ENCODE peak calls at places on chromosomes 4 and X, in four cellular contexts. One of them, this sample, is unnamed.

GRCh38 chr4:62328526-62328925 is 1128.4 kb downstream of the ADGRL3 start:
- DNase-seq in astrocyte: no peak
- DNase-seq in fibroblast of lung: no peak
- DNase-seq in PC-3: peak; percentile 53
- DNase-seq in this sample: no peak

GRCh38 chr4:102642571-102643298 is 118.0 kb downstream of the MANBA start:
- DNase-seq in fibroblast of lung: peak; percentile 19
- DNase-seq in astrocyte: peak; percentile 63
- DNase-seq in PC-3: no peak
- DNase-seq in this sample: peak; percentile 70

GRCh38 chr4:9970399-9971011 is 50.8 kb downstream of the SLC2A9 start:
- DNase-seq in fibroblast of lung: no peak
- DNase-seq in PC-3: no peak
- DNase-seq in astrocyte: no peak
- DNase-seq in this sample: no peak

GRCh38 chr4:11497972-11498371 is 69.3 kb upstream of the HS3ST1 start:
- DNase-seq in fibroblast of lung: no peak
- DNase-seq in astrocyte: no peak
- DNase-seq in PC-3: peak; percentile 85
- DNase-seq in this sample: no peak

GRCh38 chr4:155371432-155372043 is 5.2 kb downstream of the MAP9 start:
- DNase-seq in fibroblast of lung: peak; percentile 53
- DNase-seq in astrocyte: peak; percentile 5
- DNase-seq in PC-3: peak; percentile 61
- DNase-seq in this sample: peak; percentile 43

GRCh38 chrX:69424161-69424560 is 80.0 kb upstream of the NALF2 start:
- DNase-seq in PC-3: peak; percentile 22
- DNase-seq in fibroblast of lung: peak; percentile 11
- DNase-seq in astrocyte: no peak
- DNase-seq in this sample: peak; percentile 33

GRCh38 chr4:128583753-128584712 is 225.5 kb upstream of the JADE1 start:
- DNase-seq in fibroblast of lung: peak; percentile 74
- DNase-seq in PC-3: no peak
- DNase-seq in astrocyte: no peak
- DNase-seq in this sample: peak; percentile 27

GRCh38 chr4:140052050-140052449 is 101.9 kb downstream of the MAML3 start:
- DNase-seq in astrocyte: no peak
- DNase-seq in PC-3: peak; percentile 51
- DNase-seq in fibroblast of lung: peak; percentile 58
- DNase-seq in this sample: peak; percentile 73

GRCh38 chr4:63361628-63362027 is 1047.6 kb downstream of the TECRL start:
- DNase-seq in astrocyte: no peak
- DNase-seq in PC-3: peak; percentile 25
- DNase-seq in fibroblast of lung: no peak
- DNase-seq in this sample: no peak

GRCh38 chrX:119790977-119791436 is 423 bp downstream of the RPL39 start:
- DNase-seq in PC-3: peak; percentile 12
- DNase-seq in astrocyte: peak; percentile 10
- DNase-seq in fibroblast of lung: peak; percentile 47
- DNase-seq in this sample: peak; percentile 69

GRCh38 chr4:186149872-186150271 is 41.5 kb upstream of the CYP4V2 start:
- DNase-seq in fibroblast of lung: peak; percentile 53
- DNase-seq in astrocyte: no peak
- DNase-seq in PC-3: peak; percentile 39
- DNase-seq in this sample: peak; percentile 57

GRCh38 chr4:24747234-24747975 is 48.0 kb upstream of the SOD3 start:
- DNase-seq in PC-3: peak; percentile 72
- DNase-seq in astrocyte: no peak
- DNase-seq in fibroblast of lung: no peak
- DNase-seq in this sample: peak; percentile 36

GRCh38 chr4:175705407-175705806 is 106.7 kb downstream of the GPM6A start:
- DNase-seq in PC-3: no peak
- DNase-seq in astrocyte: peak; percentile 59
- DNase-seq in fibroblast of lung: no peak
- DNase-seq in this sample: peak; percentile 0

GRCh38 chr4:113919145-113919544 is 60.3 kb downstream of the ARSJ start:
- DNase-seq in fibroblast of lung: no peak
- DNase-seq in PC-3: no peak
- DNase-seq in astrocyte: no peak
- DNase-seq in this sample: no peak

GRCh38 chr4:75255261-75255660 is 258.9 kb downstream of the RCHY1 start:
- DNase-seq in astrocyte: no peak
- DNase-seq in PC-3: no peak
- DNase-seq in fibroblast of lung: no peak
- DNase-seq in this sample: no peak

GRCh38 chr4:73603307-73603710 is 16.9 kb downstream of the RASSF6 start:
- DNase-seq in fibroblast of lung: peak; percentile 90
- DNase-seq in PC-3: peak; percentile 75
- DNase-seq in astrocyte: peak; percentile 65
- DNase-seq in this sample: no peak

GRCh38 chrX:16788477-16788876 is 2.2 kb downstream of the TXLNG start:
- DNase-seq in PC-3: no peak
- DNase-seq in astrocyte: no peak
- DNase-seq in fibroblast of lung: peak; percentile 36
- DNase-seq in this sample: peak; percentile 46

GRCh38 chr4:10963958-10964705 is 279.6 kb upstream of the CLNK start:
- DNase-seq in fibroblast of lung: no peak
- DNase-seq in PC-3: no peak
- DNase-seq in astrocyte: no peak
- DNase-seq in this sample: no peak

DNA sequence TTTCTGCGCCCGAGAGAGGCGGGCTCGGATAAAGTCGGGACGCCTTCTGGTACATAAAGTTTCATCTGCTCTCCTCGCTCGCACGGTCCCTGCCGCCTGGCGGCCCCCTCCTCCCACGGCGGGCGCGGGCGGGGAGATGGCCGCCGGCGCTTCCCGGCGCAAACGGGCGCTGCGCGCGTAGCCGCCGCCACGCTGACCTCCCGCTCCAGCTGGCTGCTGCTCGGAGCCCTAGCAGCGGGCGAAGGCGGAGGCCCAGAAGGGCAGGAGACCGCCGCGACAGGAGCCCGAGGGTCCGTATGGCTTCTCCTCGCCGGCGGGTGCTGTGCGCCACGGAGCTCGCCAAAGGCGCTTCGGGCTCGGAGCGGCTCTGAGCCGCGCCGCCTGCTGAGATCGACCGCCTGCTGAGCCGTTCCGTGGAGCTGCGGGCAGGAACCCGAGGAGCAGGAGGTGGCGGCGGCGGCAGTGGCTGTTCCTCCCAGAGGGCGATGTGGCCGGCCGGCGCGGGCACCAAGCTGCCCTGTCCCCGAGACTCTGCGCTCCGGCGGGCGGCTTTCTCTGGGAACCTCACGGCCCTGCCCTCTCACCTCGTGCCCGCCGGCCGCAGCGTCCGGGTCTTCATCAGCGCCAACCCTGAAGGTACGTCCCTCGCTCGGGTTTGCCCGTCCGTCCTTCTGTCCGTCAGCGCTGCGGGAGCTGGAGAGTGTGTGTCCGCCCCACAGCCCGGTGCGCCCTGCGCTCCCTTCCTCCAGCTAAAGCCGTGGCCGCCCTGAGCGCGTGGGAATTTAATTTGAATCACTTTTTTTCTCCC is at the start of gene NWD2:
- DNase-seq in PC-3: no peak
- DNase-seq in astrocyte: no peak
- DNase-seq in fibroblast of lung: no peak
- DNase-seq in this sample: peak; percentile 25
- TF ChIP-seq EZH2 in PC-3: no peak
- TF ChIP-seq EZH2 in astrocyte: no peak
- TF ChIP-seq EZH2 in fibroblast of lung: no peak
- TF ChIP-seq EZH2 in this sample: no peak

GRCh38 chrX:30283456-30284200 is 25.6 kb downstream of the NR0B1 start:
- DNase-seq in astrocyte: peak; percentile 90
- DNase-seq in PC-3: peak; percentile 91
- DNase-seq in fibroblast of lung: peak; percentile 91
- DNase-seq in this sample: peak; percentile 85
- H4K20me1 ChIP-seq in astrocyte: no peaks in the 10 kb centered on the region
- H4K20me1 ChIP-seq in PC-3: no peaks in the 10 kb centered on the region
- H4K20me1 ChIP-seq in fibroblast of lung: no peaks in the 10 kb centered on the region
- H4K20me1 ChIP-seq in this sample: no peaks in the 10 kb centered on the region

GRCh38 chr4:8266508-8266907 is 3.0 kb upstream of the HTRA3 start:
- DNase-seq in PC-3: no peak
- DNase-seq in astrocyte: no peak
- DNase-seq in fibroblast of lung: no peak
- DNase-seq in this sample: no peak
- H3K4me1 ChIP-seq in PC-3: no peaks in the 10 kb centered on the region
- H3K4me1 ChIP-seq in astrocyte: peaks cover 14% of the 10 kb centered on the region
- H3K4me1 ChIP-seq in fibroblast of lung: no peaks in the 10 kb centered on the region
- H3K4me1 ChIP-seq in this sample: peaks cover 3% of the 10 kb centered on the region

GRCh38 chr4:183987987-183988392 is 82.9 kb downstream of the STOX2 start:
- DNase-seq in fibroblast of lung: peak; percentile 92
- DNase-seq in PC-3: peak; percentile 84
- DNase-seq in astrocyte: peak; percentile 95
- DNase-seq in this sample: peak; percentile 95

GRCh38 chr4:183989471-183989870 is 84.4 kb downstream of the STOX2 start:
- DNase-seq in PC-3: no peak
- DNase-seq in fibroblast of lung: peak; percentile 95
- DNase-seq in astrocyte: peak; percentile 36
- DNase-seq in this sample: peak; percentile 31

GRCh38 chr4:183986645-183987528 is 81.8 kb downstream of the STOX2 start:
- DNase-seq in fibroblast of lung: no peak
- DNase-seq in astrocyte: no peak
- DNase-seq in PC-3: no peak
- DNase-seq in this sample: peak; percentile 2

GRCh38 chr4:183988874-183989273 is 83.8 kb downstream of the STOX2 start:
- DNase-seq in astrocyte: no peak
- DNase-seq in fibroblast of lung: no peak
- DNase-seq in PC-3: no peak
- DNase-seq in this sample: no peak

GRCh38 chr4:183987529-183987946 is 82.4 kb downstream of the STOX2 start:
- DNase-seq in fibroblast of lung: peak; percentile 87
- DNase-seq in astrocyte: peak; percentile 85
- DNase-seq in PC-3: peak; percentile 76
- DNase-seq in this sample: peak; percentile 94
- TF ChIP-seq EZH2 in fibroblast of lung: no peak
- TF ChIP-seq EZH2 in astrocyte: no peak
- TF ChIP-seq EZH2 in PC-3: no peak
- TF ChIP-seq EZH2 in this sample: no peak